ENCODE peak calls at places on chromosomes 6 and 20, in ten cellular contexts. One of them, this sample, is unnamed.

GRCh38 chr6:106279179-106279578 is 46.4 kb downstream of the ATG5 start:
- DNase-seq in IMR-90: peak; percentile 35
- DNase-seq in pancreas: no peak
- DNase-seq in body of pancreas: no peak
- DNase-seq in heart right ventricle: no peak
- DNase-seq in HCT116: no peak
- DNase-seq in HAP-1: no peak
- DNase-seq in Peyer's patch: no peak
- DNase-seq in fibroblast of lung: peak; percentile 80
- DNase-seq in thoracic aorta: no peak
- DNase-seq in this sample: no peak

GRCh38 chr6:26175428-26176181 is 88.4 kb downstream of the HFE start:
- DNase-seq in Peyer's patch: no peak
- DNase-seq in heart right ventricle: peak; percentile 48
- DNase-seq in HAP-1: peak; percentile 80
- DNase-seq in IMR-90: peak; percentile 75
- DNase-seq in body of pancreas: no peak
- DNase-seq in pancreas: no peak
- DNase-seq in thoracic aorta: no peak
- DNase-seq in fibroblast of lung: peak; percentile 66
- DNase-seq in HCT116: no peak
- DNase-seq in this sample: no peak

GRCh38 chr6:140929121-140929520 is 1203.6 kb upstream of the GJE1 start:
- DNase-seq in heart right ventricle: no peak
- DNase-seq in HAP-1: no peak
- DNase-seq in Peyer's patch: no peak
- DNase-seq in thoracic aorta: no peak
- DNase-seq in pancreas: no peak
- DNase-seq in IMR-90: no peak
- DNase-seq in HCT116: no peak
- DNase-seq in body of pancreas: no peak
- DNase-seq in fibroblast of lung: no peak
- DNase-seq in this sample: no peak

GRCh38 chr20:5529331-5530142 is 212.8 kb upstream of the PROKR2 start:
- DNase-seq in thoracic aorta: peak; percentile 47
- DNase-seq in HCT116: peak; percentile 47
- DNase-seq in body of pancreas: peak; percentile 86
- DNase-seq in Peyer's patch: peak; percentile 94
- DNase-seq in pancreas: peak; percentile 73
- DNase-seq in heart right ventricle: peak; percentile 79
- DNase-seq in fibroblast of lung: peak; percentile 59
- DNase-seq in HAP-1: peak; percentile 63
- DNase-seq in IMR-90: peak; percentile 56
- DNase-seq in this sample: peak; percentile 89

GRCh38 chr20:19114410-19114809 is 98.0 kb upstream of the SLC24A3 start:
- DNase-seq in pancreas: no peak
- DNase-seq in IMR-90: no peak
- DNase-seq in heart right ventricle: no peak
- DNase-seq in thoracic aorta: no peak
- DNase-seq in body of pancreas: no peak
- DNase-seq in HAP-1: no peak
- DNase-seq in Peyer's patch: no peak
- DNase-seq in HCT116: no peak
- DNase-seq in fibroblast of lung: no peak
- DNase-seq in this sample: no peak

GRCh38 chr6:28137458-28138020 is 4.1 kb upstream of the ZKSCAN8 start:
- DNase-seq in pancreas: no peak
- DNase-seq in Peyer's patch: no peak
- DNase-seq in IMR-90: peak; percentile 14
- DNase-seq in thoracic aorta: no peak
- DNase-seq in HCT116: no peak
- DNase-seq in fibroblast of lung: peak; percentile 29
- DNase-seq in heart right ventricle: no peak
- DNase-seq in body of pancreas: no peak
- DNase-seq in HAP-1: no peak
- DNase-seq in this sample: no peak

GRCh38 chr6:64103480-64103879 is 467.9 kb downstream of the PHF3 start:
- DNase-seq in thoracic aorta: no peak
- DNase-seq in body of pancreas: no peak
- DNase-seq in fibroblast of lung: no peak
- DNase-seq in IMR-90: peak; percentile 48
- DNase-seq in HCT116: no peak
- DNase-seq in Peyer's patch: no peak
- DNase-seq in HAP-1: no peak
- DNase-seq in heart right ventricle: no peak
- DNase-seq in pancreas: no peak
- DNase-seq in this sample: no peak

GRCh38 chr20:24657211-24657610 is 187.8 kb downstream of the SYNDIG1 start:
- DNase-seq in Peyer's patch: no peak
- DNase-seq in fibroblast of lung: peak; percentile 65
- DNase-seq in HCT116: no peak
- DNase-seq in thoracic aorta: no peak
- DNase-seq in pancreas: peak; percentile 39
- DNase-seq in heart right ventricle: no peak
- DNase-seq in HAP-1: no peak
- DNase-seq in body of pancreas: peak; percentile 13
- DNase-seq in IMR-90: peak; percentile 22
- DNase-seq in this sample: no peak

GRCh38 chr20:5013682-5014447 is 12.6 kb upstream of the SLC23A2 start:
- DNase-seq in heart right ventricle: no peak
- DNase-seq in Peyer's patch: no peak
- DNase-seq in body of pancreas: no peak
- DNase-seq in pancreas: no peak
- DNase-seq in IMR-90: no peak
- DNase-seq in HAP-1: no peak
- DNase-seq in fibroblast of lung: no peak
- DNase-seq in thoracic aorta: no peak
- DNase-seq in HCT116: no peak
- DNase-seq in this sample: no peak

GRCh38 chr6:106560966-106561740 is 68.1 kb downstream of the RTN4IP1 start:
- DNase-seq in fibroblast of lung: peak; percentile 58
- DNase-seq in thoracic aorta: no peak
- DNase-seq in body of pancreas: no peak
- DNase-seq in pancreas: no peak
- DNase-seq in IMR-90: peak; percentile 71
- DNase-seq in Peyer's patch: no peak
- DNase-seq in HCT116: no peak
- DNase-seq in heart right ventricle: no peak
- DNase-seq in HAP-1: no peak
- DNase-seq in this sample: no peak

GRCh38 chr20:63128367-63128766 is 87.6 kb downstream of the YTHDF1 start:
- DNase-seq in thoracic aorta: no peak
- DNase-seq in Peyer's patch: peak; percentile 38
- DNase-seq in HCT116: no peak
- DNase-seq in pancreas: no peak
- DNase-seq in IMR-90: no peak
- DNase-seq in fibroblast of lung: no peak
- DNase-seq in body of pancreas: no peak
- DNase-seq in heart right ventricle: no peak
- DNase-seq in HAP-1: no peak
- DNase-seq in this sample: peak; percentile 40

GRCh38 chr6:39217177-39217864 is 12.0 kb downstream of the KCNK5 start:
- DNase-seq in IMR-90: no peak
- DNase-seq in heart right ventricle: no peak
- DNase-seq in HAP-1: no peak
- DNase-seq in fibroblast of lung: no peak
- DNase-seq in Peyer's patch: peak; percentile 87
- DNase-seq in pancreas: no peak
- DNase-seq in body of pancreas: no peak
- DNase-seq in thoracic aorta: no peak
- DNase-seq in HCT116: no peak
- DNase-seq in this sample: no peak

GRCh38 chr6:136037885-136038460 is 186.5 kb downstream of the PDE7B start:
- DNase-seq in body of pancreas: no peak
- DNase-seq in Peyer's patch: no peak
- DNase-seq in heart right ventricle: peak; percentile 25
- DNase-seq in fibroblast of lung: peak; percentile 65
- DNase-seq in HCT116: no peak
- DNase-seq in HAP-1: no peak
- DNase-seq in pancreas: no peak
- DNase-seq in IMR-90: peak; percentile 72
- DNase-seq in thoracic aorta: no peak
- DNase-seq in this sample: no peak

GRCh38 chr6:147135211-147135672 is 69.0 kb upstream of the STXBP5 start:
- DNase-seq in fibroblast of lung: peak; percentile 82
- DNase-seq in Peyer's patch: no peak
- DNase-seq in IMR-90: peak; percentile 95
- DNase-seq in HAP-1: no peak
- DNase-seq in body of pancreas: peak; percentile 35
- DNase-seq in heart right ventricle: no peak
- DNase-seq in pancreas: no peak
- DNase-seq in HCT116: no peak
- DNase-seq in thoracic aorta: no peak
- DNase-seq in this sample: no peak

GRCh38 chr20:5065489-5066383 is 54.0 kb downstream of the PCNA start:
- DNase-seq in heart right ventricle: peak; percentile 16
- DNase-seq in pancreas: peak; percentile 89
- DNase-seq in HCT116: peak; percentile 88
- DNase-seq in fibroblast of lung: peak; percentile 96
- DNase-seq in Peyer's patch: no peak
- DNase-seq in HAP-1: no peak
- DNase-seq in body of pancreas: peak; percentile 91
- DNase-seq in IMR-90: peak; percentile 97
- DNase-seq in thoracic aorta: peak; percentile 61
- DNase-seq in this sample: no peak

GRCh38 chr6:111580401-111580800 is 25.3 kb downstream of the TRAF3IP2 start:
- DNase-seq in pancreas: no peak
- DNase-seq in body of pancreas: no peak
- DNase-seq in HAP-1: no peak
- DNase-seq in thoracic aorta: no peak
- DNase-seq in heart right ventricle: no peak
- DNase-seq in fibroblast of lung: no peak
- DNase-seq in HCT116: no peak
- DNase-seq in Peyer's patch: no peak
- DNase-seq in IMR-90: no peak
- DNase-seq in this sample: no peak

GRCh38 chr6:142927904-142928303 is 17.1 kb downstream of the HIVEP2 start:
- DNase-seq in heart right ventricle: no peak
- DNase-seq in HCT116: no peak
- DNase-seq in pancreas: no peak
- DNase-seq in thoracic aorta: no peak
- DNase-seq in Peyer's patch: no peak
- DNase-seq in HAP-1: no peak
- DNase-seq in fibroblast of lung: no peak
- DNase-seq in body of pancreas: no peak
- DNase-seq in IMR-90: peak; percentile 12
- DNase-seq in this sample: no peak

GRCh38 chr6:82362868-82363267 is 749 bp upstream of the TPBG start:
- DNase-seq in HCT116: no peak
- DNase-seq in thoracic aorta: no peak
- DNase-seq in Peyer's patch: no peak
- DNase-seq in HAP-1: no peak
- DNase-seq in heart right ventricle: peak; percentile 10
- DNase-seq in fibroblast of lung: peak; percentile 95
- DNase-seq in pancreas: no peak
- DNase-seq in body of pancreas: peak; percentile 6
- DNase-seq in IMR-90: peak; percentile 94
- DNase-seq in this sample: no peak
- H3K4me3 ChIP-seq in HCT116: peak overlapping the region; percentile 82
- H3K4me3 ChIP-seq in thoracic aorta: peak overlapping the region; percentile 77
- H3K4me3 ChIP-seq in Peyer's patch: peak overlapping the region; percentile 66
- H3K4me3 ChIP-seq in HAP-1: peak overlapping the region; percentile 68
- H3K4me3 ChIP-seq in heart right ventricle: peak overlapping the region; percentile 63
- H3K4me3 ChIP-seq in fibroblast of lung: peak overlapping the region; percentile 92
- H3K4me3 ChIP-seq in pancreas: peak overlapping the region; percentile 80
- H3K4me3 ChIP-seq in body of pancreas: no peak overlapping the region
- H3K4me3 ChIP-seq in IMR-90: peak overlapping the region; percentile 68
- H3K4me3 ChIP-seq in this sample: peak overlapping the region; percentile 62

GRCh38 chr6:124669713-124670480 is 292.3 kb upstream of the RNF217 start:
- DNase-seq in Peyer's patch: no peak
- DNase-seq in pancreas: no peak
- DNase-seq in thoracic aorta: no peak
- DNase-seq in body of pancreas: no peak
- DNase-seq in heart right ventricle: no peak
- DNase-seq in HAP-1: no peak
- DNase-seq in HCT116: no peak
- DNase-seq in fibroblast of lung: peak; percentile 32
- DNase-seq in IMR-90: no peak
- DNase-seq in this sample: no peak

GRCh38 chr6:124676033-124676432 is 286.2 kb upstream of the RNF217 start:
- DNase-seq in fibroblast of lung: peak; percentile 84
- DNase-seq in HAP-1: no peak
- DNase-seq in IMR-90: peak; percentile 42
- DNase-seq in pancreas: no peak
- DNase-seq in HCT116: no peak
- DNase-seq in body of pancreas: no peak
- DNase-seq in Peyer's patch: no peak
- DNase-seq in heart right ventricle: no peak
- DNase-seq in thoracic aorta: no peak
- DNase-seq in this sample: no peak

GRCh38 chr6:124670801-124671200 is 291.4 kb upstream of the RNF217 start:
- DNase-seq in pancreas: no peak
- DNase-seq in HAP-1: no peak
- DNase-seq in heart right ventricle: no peak
- DNase-seq in HCT116: no peak
- DNase-seq in IMR-90: no peak
- DNase-seq in body of pancreas: no peak
- DNase-seq in fibroblast of lung: no peak
- DNase-seq in Peyer's patch: no peak
- DNase-seq in thoracic aorta: no peak
- DNase-seq in this sample: no peak

GRCh38 chr6:124677874-124678273 is 284.4 kb upstream of the RNF217 start:
- DNase-seq in HCT116: no peak
- DNase-seq in body of pancreas: no peak
- DNase-seq in pancreas: no peak
- DNase-seq in heart right ventricle: no peak
- DNase-seq in fibroblast of lung: no peak
- DNase-seq in HAP-1: no peak
- DNase-seq in Peyer's patch: no peak
- DNase-seq in thoracic aorta: no peak
- DNase-seq in IMR-90: no peak
- DNase-seq in this sample: no peak

GRCh38 chr6:124674042-124674441 is 288.2 kb upstream of the RNF217 start:
- DNase-seq in heart right ventricle: no peak
- DNase-seq in HAP-1: no peak
- DNase-seq in HCT116: no peak
- DNase-seq in Peyer's patch: no peak
- DNase-seq in body of pancreas: no peak
- DNase-seq in thoracic aorta: no peak
- DNase-seq in fibroblast of lung: no peak
- DNase-seq in IMR-90: no peak
- DNase-seq in pancreas: no peak
- DNase-seq in this sample: no peak
- H3K9me3 ChIP-seq in heart right ventricle: peaks cover 3% of the 10 kb centered on the region
- H3K9me3 ChIP-seq in HAP-1: peaks cover 3% of the 10 kb centered on the region
- H3K9me3 ChIP-seq in HCT116: no peaks in the 10 kb centered on the region
- H3K9me3 ChIP-seq in Peyer's patch: no peaks in the 10 kb centered on the region
- H3K9me3 ChIP-seq in body of pancreas: no peaks in the 10 kb centered on the region
- H3K9me3 ChIP-seq in thoracic aorta: peaks cover 23% of the 10 kb centered on the region
- H3K9me3 ChIP-seq in fibroblast of lung: no peaks in the 10 kb centered on the region
- H3K9me3 ChIP-seq in IMR-90: peaks cover 6% of the 10 kb centered on the region
- H3K9me3 ChIP-seq in pancreas: no peaks in the 10 kb centered on the region
- H3K9me3 ChIP-seq in this sample: no peaks in the 10 kb centered on the region

GRCh38 chr20:58407201-58407873 is 18.3 kb downstream of the VAPB start:
- DNase-seq in pancreas: no peak
- DNase-seq in HCT116: no peak
- DNase-seq in IMR-90: peak; percentile 28
- DNase-seq in body of pancreas: no peak
- DNase-seq in HAP-1: no peak
- DNase-seq in thoracic aorta: no peak
- DNase-seq in fibroblast of lung: peak; percentile 39
- DNase-seq in Peyer's patch: no peak
- DNase-seq in heart right ventricle: no peak
- DNase-seq in this sample: no peak
- H3K4me3 ChIP-seq in pancreas: no peak overlapping the region
- H3K4me3 ChIP-seq in HCT116: no peak overlapping the region
- H3K4me3 ChIP-seq in IMR-90: no peak overlapping the region
- H3K4me3 ChIP-seq in body of pancreas: no peak overlapping the region
- H3K4me3 ChIP-seq in HAP-1: no peak overlapping the region
- H3K4me3 ChIP-seq in thoracic aorta: no peak overlapping the region
- H3K4me3 ChIP-seq in fibroblast of lung: no peak overlapping the region
- H3K4me3 ChIP-seq in Peyer's patch: no peak overlapping the region
- H3K4me3 ChIP-seq in heart right ventricle: no peak overlapping the region
- H3K4me3 ChIP-seq in this sample: no peak overlapping the region

GRCh38 chr6:62057300-62057699 is 228.7 kb downstream of the KHDRBS2 start:
- DNase-seq in thoracic aorta: no peak
- DNase-seq in fibroblast of lung: no peak
- DNase-seq in body of pancreas: no peak
- DNase-seq in HAP-1: no peak
- DNase-seq in IMR-90: no peak
- DNase-seq in Peyer's patch: no peak
- DNase-seq in heart right ventricle: no peak
- DNase-seq in pancreas: no peak
- DNase-seq in HCT116: no peak
- DNase-seq in this sample: no peak
- H3K9me3 ChIP-seq in thoracic aorta: no peaks in the 10 kb centered on the region
- H3K9me3 ChIP-seq in fibroblast of lung: no peaks in the 10 kb centered on the region
- H3K9me3 ChIP-seq in body of pancreas: no peaks in the 10 kb centered on the region
- H3K9me3 ChIP-seq in HAP-1: no peaks in the 10 kb centered on the region
- H3K9me3 ChIP-seq in IMR-90: no peaks in the 10 kb centered on the region
- H3K9me3 ChIP-seq in Peyer's patch: no peaks in the 10 kb centered on the region
- H3K9me3 ChIP-seq in heart right ventricle: no peaks in the 10 kb centered on the region
- H3K9me3 ChIP-seq in pancreas: no peaks in the 10 kb centered on the region
- H3K9me3 ChIP-seq in HCT116: peaks cover 10% of the 10 kb centered on the region
- H3K9me3 ChIP-seq in this sample: no peaks in the 10 kb centered on the region

This sample was measured in Caco-2.